ENCODE peak calls at places on chromosomes 5 and 9, in nine cellular contexts. J is mammary epithelial cell, B is IMR-90, K is fibroblast of lung, S is adipocyte, O is H9, R is SK-N-SH, X is MM.1S, V is HCT116. F is an unnamed sample.

GRCh38 chr9:131011274-131012022 is 2.5 kb downstream of the LAMC3 start:
- DNase-seq in V (no peak), B (no peak), K (no peak), O (peak), R (peak), S (no peak), X (no peak), J (no peak), F (no peak)

GRCh38 chr9:99834474-99834873 is 12.8 kb downstream of the NR4A3 start:
- DNase-seq in O (no peak), J (no peak), V (no peak), S (no peak), X (no peak), R (no peak), K (no peak), B (no peak), F (no peak)

GRCh38 chr9:75992480-75993206 is 102.2 kb downstream of the PCSK5 start:
- DNase-seq in X (no peak), S (no peak), R (no peak), J (no peak), B (no peak), O (no peak), K (no peak), V (no peak), F (no peak)

GRCh38 chr5:39209924-39210323 is 9.4 kb downstream of the FYB1 start:
- DNase-seq in S (no peak), X (no peak), V (no peak), K (no peak), O (peak), J (no peak), B (no peak), R (no peak), F (no peak)

GRCh38 chr5:111829701-111830100 is 72.7 kb upstream of the NREP start:
- DNase-seq in X (no peak), R (no peak), O (no peak), J (peak), B (peak), K (peak), S (peak), V (no peak), F (no peak)

GRCh38 chr9:3118081-3118480 is 274.2 kb upstream of the PUM3 start:
- DNase-seq in R (no peak), X (no peak), V (no peak), S (no peak), J (peak), O (no peak), K (no peak), B (no peak), F (no peak)

GRCh38 chr5:456351-457194 is 13.6 kb downstream of the EXOC3 start:
- DNase-seq in K (no peak), R (no peak), O (peak), S (no peak), V (no peak), J (no peak), X (no peak), B (no peak), F (no peak)

GRCh38 chr5:151156732-151157402 is 712 bp downstream of the ANXA6 start:
- DNase-seq in J (no peak), O (peak), K (peak), R (peak), B (peak), S (peak), V (no peak), X (peak), F (peak)

DNA sequence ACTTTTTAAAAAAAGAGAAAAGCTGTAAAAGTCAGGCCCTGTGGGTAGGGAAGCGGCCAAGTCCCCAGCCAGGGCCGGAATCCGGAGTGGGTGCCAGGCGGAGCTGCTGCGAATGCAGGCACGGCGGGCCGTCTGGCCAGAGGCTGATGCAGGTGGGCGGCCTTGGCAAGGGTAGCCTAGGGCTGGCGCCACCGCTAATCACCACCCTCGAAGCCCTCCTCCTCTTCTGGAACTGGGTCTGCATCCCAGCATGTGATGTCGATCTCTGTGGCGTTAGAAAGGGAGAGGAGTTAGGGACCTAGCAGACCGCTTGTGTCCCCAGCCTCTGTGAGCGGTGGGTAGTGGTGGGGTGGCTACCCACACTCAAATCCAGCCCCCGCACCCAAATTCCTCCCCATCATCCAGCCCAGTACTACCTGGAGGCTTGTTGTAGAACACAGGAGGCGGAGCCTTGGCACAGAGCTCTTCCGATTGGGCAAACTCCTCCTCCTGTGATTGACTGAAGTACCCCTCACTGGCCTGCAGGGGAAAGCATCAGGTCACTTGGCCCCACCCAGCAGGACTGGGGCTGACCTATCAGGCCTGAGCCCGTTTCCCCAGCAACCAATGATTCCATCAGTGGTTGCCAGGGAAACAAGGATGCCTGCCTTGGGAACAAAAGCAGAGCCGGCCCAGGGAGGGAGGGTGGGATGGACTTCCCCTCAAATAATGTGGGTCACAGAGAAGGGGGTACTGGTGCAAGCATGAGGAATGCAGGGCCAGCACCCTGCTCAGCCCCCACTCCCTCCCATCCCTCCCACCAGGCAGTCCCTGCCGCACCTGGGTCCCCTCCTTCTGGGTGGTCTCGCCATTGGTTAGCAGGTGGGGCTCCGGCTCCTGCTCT is 10.9 kb downstream of the PRR7 start:
- DNase-seq in K (peak), B (peak), X (peak), J (peak), R (peak), V (peak), O (peak), S (peak), F (peak)
- H3K9ac ChIP-seq in K (no peak), B (no peak), X (no peak), J (no peak), R (no peak), V (no peak), O (no peak), S (no peak), F (peak)

GRCh38 chr9:35812025-35812602 is at the start of gene SPAG8:
- DNase-seq in K (peak), J (peak), X (peak), V (peak), O (peak), S (peak), B (peak), R (peak), F (peak)
- H3K9ac ChIP-seq in K (peak), J (no peak), X (peak), V (no peak), O (peak), S (peak), B (peak), R (peak), F (peak)

GRCh38 chr5:126428421-126428820 is 5.2 kb downstream of the GRAMD2B start:
- DNase-seq in V (no peak), B (no peak), J (no peak), R (no peak), K (no peak), S (no peak), X (peak), O (no peak), F (no peak)

GRCh38 chr5:126433708-126434107 is 10.5 kb downstream of the GRAMD2B start:
- DNase-seq in J (peak), S (peak), X (no peak), B (peak), O (no peak), V (no peak), R (no peak), K (no peak), F (no peak)

GRCh38 chr5:126435714-126436113 is 12.5 kb downstream of the GRAMD2B start:
- DNase-seq in R (no peak), J (no peak), V (no peak), O (no peak), K (no peak), B (no peak), S (no peak), X (no peak), F (no peak)

GRCh38 chr5:126435261-126435660 is 12.1 kb downstream of the GRAMD2B start:
- DNase-seq in K (no peak), O (no peak), V (no peak), J (no peak), R (no peak), B (no peak), X (no peak), S (no peak), F (no peak)

DNA sequence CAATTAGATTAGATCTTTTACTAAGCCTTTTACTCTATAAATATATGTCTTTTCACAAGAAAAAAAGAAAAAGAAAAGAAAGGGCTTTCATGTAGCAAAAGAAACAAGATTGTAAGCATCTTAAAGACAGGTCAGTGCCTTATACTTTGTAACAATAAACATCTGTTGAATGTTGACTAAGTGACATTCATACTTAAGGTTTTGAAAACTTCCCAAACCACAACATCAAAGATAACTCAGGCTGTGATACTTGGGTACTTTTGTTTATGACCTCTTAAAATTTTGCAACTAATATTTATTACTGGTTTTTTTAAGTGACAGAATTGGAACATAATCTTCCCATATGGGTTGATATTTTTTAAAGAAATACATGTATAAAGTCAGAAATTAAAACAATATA is 7.4 kb downstream of the GRAMD2B start:
- DNase-seq in X (no peak), S (no peak), J (no peak), K (peak), O (no peak), B (no peak), V (no peak), R (no peak), F (no peak)
- H3K9ac ChIP-seq in X (no peak), S (no peak), J (no peak), K (no peak), O (no peak), B (no peak), V (no peak), R (no peak), F (no peak)

DNA sequence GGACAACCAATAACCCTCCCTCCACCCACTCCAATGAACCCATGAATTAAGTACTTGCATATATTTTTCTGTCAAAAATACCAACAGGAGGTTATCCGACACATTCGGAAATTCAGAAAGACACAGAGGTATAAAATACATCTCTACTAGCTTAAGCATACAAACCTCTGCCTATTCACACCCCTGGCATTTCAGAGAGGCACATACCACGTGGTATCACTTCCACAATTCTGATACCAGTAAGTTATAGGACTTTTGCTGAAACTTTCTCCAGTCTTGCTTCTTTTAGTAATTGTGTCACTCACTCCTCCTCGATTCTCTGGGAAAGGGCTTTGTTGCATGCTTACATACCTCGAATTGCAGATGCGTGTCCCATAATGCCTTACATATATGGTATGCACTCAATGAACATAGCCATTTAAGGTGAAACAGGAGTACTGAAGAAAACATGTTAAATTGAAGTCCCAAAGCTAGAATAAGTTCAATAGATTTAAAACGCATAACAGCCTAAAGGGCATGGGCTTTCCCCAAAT is 58.1 kb downstream of the TLE1 start:
- DNase-seq in S (no peak), K (no peak), O (no peak), R (no peak), X (no peak), V (no peak), J (no peak), B (no peak), F (no peak)
- H3K9ac ChIP-seq in S (no peak), K (no peak), O (no peak), R (no peak), X (no peak), V (no peak), J (no peak), B (no peak), F (no peak)

DNA sequence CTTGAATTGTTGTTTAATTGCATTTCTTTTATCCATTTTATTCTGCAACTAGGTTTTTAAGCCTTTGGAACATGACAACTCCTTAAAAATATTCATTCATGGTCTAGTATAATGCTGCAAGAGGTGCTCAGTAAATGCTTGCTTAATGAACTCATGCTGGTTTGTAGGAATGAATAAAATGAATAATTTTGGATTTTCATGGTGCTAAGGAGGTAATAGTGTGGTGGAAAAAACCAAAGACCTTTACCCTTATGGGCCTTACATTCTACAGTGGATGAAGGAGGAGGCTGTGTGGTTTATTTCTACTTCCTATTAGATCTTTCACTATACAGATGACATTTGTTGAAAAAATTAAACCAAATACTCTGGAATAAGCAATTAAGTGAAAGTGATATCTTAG is 43.4 kb downstream of the LRRTM2 start:
- DNase-seq in B (peak), R (no peak), J (no peak), O (no peak), V (no peak), K (no peak), X (no peak), S (peak), F (no peak)
- H3K9ac ChIP-seq in B (no peak), R (no peak), J (no peak), O (no peak), V (no peak), K (no peak), X (no peak), S (no peak), F (no peak)

GRCh38 chr5:81856948-81857928 is 106.3 kb upstream of the SSBP2 start:
- DNase-seq in B (no peak), R (peak), O (peak), V (no peak), X (peak), J (peak), K (peak), S (peak), F (peak)

GRCh38 chr5:81854915-81855314 is 104.0 kb upstream of the SSBP2 start:
- DNase-seq in S (no peak), O (no peak), J (no peak), X (peak), V (no peak), K (no peak), B (no peak), R (no peak), F (no peak)

GRCh38 chr5:81853005-81853357 is 102.1 kb upstream of the SSBP2 start:
- DNase-seq in J (no peak), V (no peak), X (peak), K (no peak), S (no peak), B (no peak), R (no peak), O (no peak), F (no peak)

GRCh38 chr5:81854485-81854884 is 103.6 kb upstream of the SSBP2 start:
- DNase-seq in X (peak), O (no peak), V (no peak), B (no peak), S (no peak), J (no peak), K (peak), R (no peak), F (no peak)

GRCh38 chr5:81855576-81855975 is 104.7 kb upstream of the SSBP2 start:
- DNase-seq in V (no peak), B (no peak), S (no peak), K (no peak), X (no peak), J (peak), O (no peak), R (no peak), F (no peak)
- H3K9ac ChIP-seq in V (no peak), B (no peak), S (peak), K (no peak), X (peak), J (peak), O (no peak), R (peak), F (no peak)